ENCODE peak calls at places on chromosomes 7 and 10, in nine cellular contexts. One of them, this sample, is unnamed.

GRCh38 chr10:114043532-114044250 is at the start of gene ADRB1:
- DNase-seq in upper lobe of left lung: peak
- DNase-seq in GDM1: no peak
- DNase-seq in stimulated activated CD8-positive, alpha-beta memory T cell treated with anti-CD3 and anti-CD28 coated beads, Interleukin-15, amount 100 ng/mL, for 4 hours: no peak
- DNase-seq in NAMALWA: no peak
- DNase-seq in H9: peak
- DNase-seq in amniotic epithelial cell: no peak
- DNase-seq in H7: peak
- DNase-seq in NCI-H2081 treated with DMSO at 0.1 percent for 48 hours: peak
- DNase-seq in this sample: peak

GRCh38 chr7:103447073-103447960 is 1.3 kb upstream of the SLC26A5 start:
- DNase-seq in amniotic epithelial cell: peak
- DNase-seq in stimulated activated CD8-positive, alpha-beta memory T cell treated with anti-CD3 and anti-CD28 coated beads, Interleukin-15, amount 100 ng/mL, for 4 hours: no peak
- DNase-seq in H7: peak
- DNase-seq in GDM1: peak
- DNase-seq in H9: peak
- DNase-seq in NAMALWA: peak
- DNase-seq in NCI-H2081 treated with DMSO at 0.1 percent for 48 hours: peak
- DNase-seq in upper lobe of left lung: no peak
- DNase-seq in this sample: peak

GRCh38 chr10:89946106-89946505 is 244.7 kb downstream of the KIF20B start:
- DNase-seq in GDM1: no peak
- DNase-seq in stimulated activated CD8-positive, alpha-beta memory T cell treated with anti-CD3 and anti-CD28 coated beads, Interleukin-15, amount 100 ng/mL, for 4 hours: no peak
- DNase-seq in NAMALWA: peak
- DNase-seq in amniotic epithelial cell: peak
- DNase-seq in H7: no peak
- DNase-seq in upper lobe of left lung: no peak
- DNase-seq in NCI-H2081 treated with DMSO at 0.1 percent for 48 hours: no peak
- DNase-seq in H9: no peak
- DNase-seq in this sample: no peak

GRCh38 chr7:96178581-96178980 is 143.3 kb downstream of the SLC25A13 start:
- DNase-seq in upper lobe of left lung: no peak
- DNase-seq in NCI-H2081 treated with DMSO at 0.1 percent for 48 hours: no peak
- DNase-seq in NAMALWA: no peak
- DNase-seq in H9: no peak
- DNase-seq in amniotic epithelial cell: peak
- DNase-seq in stimulated activated CD8-positive, alpha-beta memory T cell treated with anti-CD3 and anti-CD28 coated beads, Interleukin-15, amount 100 ng/mL, for 4 hours: no peak
- DNase-seq in H7: no peak
- DNase-seq in GDM1: no peak
- DNase-seq in this sample: no peak

GRCh38 chr10:70145166-70145665 is 1.3 kb downstream of the TYSND1 start:
- DNase-seq in H7: no peak
- DNase-seq in GDM1: no peak
- DNase-seq in NAMALWA: no peak
- DNase-seq in amniotic epithelial cell: no peak
- DNase-seq in stimulated activated CD8-positive, alpha-beta memory T cell treated with anti-CD3 and anti-CD28 coated beads, Interleukin-15, amount 100 ng/mL, for 4 hours: no peak
- DNase-seq in upper lobe of left lung: no peak
- DNase-seq in NCI-H2081 treated with DMSO at 0.1 percent for 48 hours: no peak
- DNase-seq in H9: no peak
- DNase-seq in this sample: peak

GRCh38 chr7:101535333-101535732 is 93.8 kb downstream of the MYL10 start:
- DNase-seq in H9: no peak
- DNase-seq in H7: peak
- DNase-seq in upper lobe of left lung: no peak
- DNase-seq in stimulated activated CD8-positive, alpha-beta memory T cell treated with anti-CD3 and anti-CD28 coated beads, Interleukin-15, amount 100 ng/mL, for 4 hours: no peak
- DNase-seq in GDM1: no peak
- DNase-seq in amniotic epithelial cell: no peak
- DNase-seq in NCI-H2081 treated with DMSO at 0.1 percent for 48 hours: no peak
- DNase-seq in NAMALWA: no peak
- DNase-seq in this sample: peak

GRCh38 chr10:90964781-90965462 is 44.0 kb upstream of the ANKRD1 start:
- DNase-seq in NCI-H2081 treated with DMSO at 0.1 percent for 48 hours: no peak
- DNase-seq in amniotic epithelial cell: no peak
- DNase-seq in stimulated activated CD8-positive, alpha-beta memory T cell treated with anti-CD3 and anti-CD28 coated beads, Interleukin-15, amount 100 ng/mL, for 4 hours: no peak
- DNase-seq in GDM1: no peak
- DNase-seq in upper lobe of left lung: no peak
- DNase-seq in NAMALWA: no peak
- DNase-seq in H9: no peak
- DNase-seq in H7: no peak
- DNase-seq in this sample: no peak

GRCh38 chr7:46744957-46745699 is 824.1 kb upstream of the IGFBP3 start:
- DNase-seq in amniotic epithelial cell: peak
- DNase-seq in H9: no peak
- DNase-seq in NAMALWA: no peak
- DNase-seq in H7: no peak
- DNase-seq in NCI-H2081 treated with DMSO at 0.1 percent for 48 hours: no peak
- DNase-seq in stimulated activated CD8-positive, alpha-beta memory T cell treated with anti-CD3 and anti-CD28 coated beads, Interleukin-15, amount 100 ng/mL, for 4 hours: no peak
- DNase-seq in GDM1: no peak
- DNase-seq in upper lobe of left lung: no peak
- DNase-seq in this sample: no peak

GRCh38 chr7:107865956-107866775 is 24.8 kb upstream of the DLD start:
- DNase-seq in H9: no peak
- DNase-seq in amniotic epithelial cell: no peak
- DNase-seq in H7: no peak
- DNase-seq in NCI-H2081 treated with DMSO at 0.1 percent for 48 hours: no peak
- DNase-seq in upper lobe of left lung: no peak
- DNase-seq in stimulated activated CD8-positive, alpha-beta memory T cell treated with anti-CD3 and anti-CD28 coated beads, Interleukin-15, amount 100 ng/mL, for 4 hours: no peak
- DNase-seq in GDM1: no peak
- DNase-seq in NAMALWA: no peak
- DNase-seq in this sample: no peak

GRCh38 chr7:30445770-30446169 is 32.8 kb downstream of the NOD1 start:
- DNase-seq in stimulated activated CD8-positive, alpha-beta memory T cell treated with anti-CD3 and anti-CD28 coated beads, Interleukin-15, amount 100 ng/mL, for 4 hours: peak
- DNase-seq in amniotic epithelial cell: peak
- DNase-seq in NAMALWA: peak
- DNase-seq in GDM1: no peak
- DNase-seq in NCI-H2081 treated with DMSO at 0.1 percent for 48 hours: no peak
- DNase-seq in upper lobe of left lung: no peak
- DNase-seq in H7: peak
- DNase-seq in H9: no peak
- DNase-seq in this sample: peak

GRCh38 chr10:125103466-125104377 is 56.6 kb downstream of the CTBP2 start:
- DNase-seq in amniotic epithelial cell: no peak
- DNase-seq in stimulated activated CD8-positive, alpha-beta memory T cell treated with anti-CD3 and anti-CD28 coated beads, Interleukin-15, amount 100 ng/mL, for 4 hours: no peak
- DNase-seq in H7: no peak
- DNase-seq in NCI-H2081 treated with DMSO at 0.1 percent for 48 hours: no peak
- DNase-seq in upper lobe of left lung: no peak
- DNase-seq in GDM1: no peak
- DNase-seq in NAMALWA: no peak
- DNase-seq in H9: no peak
- DNase-seq in this sample: no peak

GRCh38 chr10:60572511-60573194 is 183.0 kb upstream of the ANK3 start:
- DNase-seq in NCI-H2081 treated with DMSO at 0.1 percent for 48 hours: no peak
- DNase-seq in upper lobe of left lung: no peak
- DNase-seq in stimulated activated CD8-positive, alpha-beta memory T cell treated with anti-CD3 and anti-CD28 coated beads, Interleukin-15, amount 100 ng/mL, for 4 hours: no peak
- DNase-seq in GDM1: no peak
- DNase-seq in H9: peak
- DNase-seq in NAMALWA: peak
- DNase-seq in H7: peak
- DNase-seq in amniotic epithelial cell: peak
- DNase-seq in this sample: peak

GRCh38 chr7:45187946-45188411 is 30.4 kb downstream of the RAMP3 start:
- DNase-seq in stimulated activated CD8-positive, alpha-beta memory T cell treated with anti-CD3 and anti-CD28 coated beads, Interleukin-15, amount 100 ng/mL, for 4 hours: no peak
- DNase-seq in H7: no peak
- DNase-seq in upper lobe of left lung: no peak
- DNase-seq in NAMALWA: no peak
- DNase-seq in NCI-H2081 treated with DMSO at 0.1 percent for 48 hours: no peak
- DNase-seq in GDM1: no peak
- DNase-seq in H9: no peak
- DNase-seq in amniotic epithelial cell: no peak
- DNase-seq in this sample: peak

GRCh38 chr7:20519641-20520040 is 95.8 kb upstream of the ABCB5 start:
- DNase-seq in NAMALWA: no peak
- DNase-seq in H9: no peak
- DNase-seq in upper lobe of left lung: no peak
- DNase-seq in H7: no peak
- DNase-seq in amniotic epithelial cell: no peak
- DNase-seq in NCI-H2081 treated with DMSO at 0.1 percent for 48 hours: no peak
- DNase-seq in GDM1: no peak
- DNase-seq in stimulated activated CD8-positive, alpha-beta memory T cell treated with anti-CD3 and anti-CD28 coated beads, Interleukin-15, amount 100 ng/mL, for 4 hours: no peak
- DNase-seq in this sample: no peak

GRCh38 chr7:101066858-101067227 is 18.4 kb upstream of the TRIM56 start:
- DNase-seq in upper lobe of left lung: no peak
- DNase-seq in GDM1: no peak
- DNase-seq in stimulated activated CD8-positive, alpha-beta memory T cell treated with anti-CD3 and anti-CD28 coated beads, Interleukin-15, amount 100 ng/mL, for 4 hours: no peak
- DNase-seq in amniotic epithelial cell: no peak
- DNase-seq in NAMALWA: no peak
- DNase-seq in H9: no peak
- DNase-seq in H7: no peak
- DNase-seq in NCI-H2081 treated with DMSO at 0.1 percent for 48 hours: no peak
- DNase-seq in this sample: no peak

GRCh38 chr7:99579281-99579955 is 18.6 kb upstream of the TMEM225B start:
- DNase-seq in NCI-H2081 treated with DMSO at 0.1 percent for 48 hours: no peak
- DNase-seq in stimulated activated CD8-positive, alpha-beta memory T cell treated with anti-CD3 and anti-CD28 coated beads, Interleukin-15, amount 100 ng/mL, for 4 hours: no peak
- DNase-seq in H7: no peak
- DNase-seq in GDM1: no peak
- DNase-seq in upper lobe of left lung: no peak
- DNase-seq in NAMALWA: no peak
- DNase-seq in H9: no peak
- DNase-seq in amniotic epithelial cell: no peak
- DNase-seq in this sample: no peak

GRCh38 chr7:132386249-132386681 is 190.0 kb downstream of the PLXNA4 start:
- DNase-seq in NCI-H2081 treated with DMSO at 0.1 percent for 48 hours: peak
- DNase-seq in H9: no peak
- DNase-seq in NAMALWA: no peak
- DNase-seq in amniotic epithelial cell: no peak
- DNase-seq in H7: no peak
- DNase-seq in stimulated activated CD8-positive, alpha-beta memory T cell treated with anti-CD3 and anti-CD28 coated beads, Interleukin-15, amount 100 ng/mL, for 4 hours: no peak
- DNase-seq in GDM1: no peak
- DNase-seq in upper lobe of left lung: no peak
- DNase-seq in this sample: peak

GRCh38 chr7:143027032-143027431 is at the start of gene OR9A2:
- DNase-seq in NCI-H2081 treated with DMSO at 0.1 percent for 48 hours: no peak
- DNase-seq in NAMALWA: no peak
- DNase-seq in H7: no peak
- DNase-seq in upper lobe of left lung: no peak
- DNase-seq in amniotic epithelial cell: no peak
- DNase-seq in H9: no peak
- DNase-seq in stimulated activated CD8-positive, alpha-beta memory T cell treated with anti-CD3 and anti-CD28 coated beads, Interleukin-15, amount 100 ng/mL, for 4 hours: no peak
- DNase-seq in GDM1: no peak
- DNase-seq in this sample: no peak

GRCh38 chr7:73668103-73668937 is 689 bp downstream of the VPS37D start:
- DNase-seq in amniotic epithelial cell: no peak
- DNase-seq in GDM1: no peak
- DNase-seq in H7: peak
- DNase-seq in NCI-H2081 treated with DMSO at 0.1 percent for 48 hours: no peak
- DNase-seq in NAMALWA: peak
- DNase-seq in upper lobe of left lung: no peak
- DNase-seq in stimulated activated CD8-positive, alpha-beta memory T cell treated with anti-CD3 and anti-CD28 coated beads, Interleukin-15, amount 100 ng/mL, for 4 hours: no peak
- DNase-seq in H9: no peak
- DNase-seq in this sample: no peak

GRCh38 chr10:79495306-79495705 is 17.0 kb upstream of the EIF5AL1 start:
- DNase-seq in amniotic epithelial cell: no peak
- DNase-seq in stimulated activated CD8-positive, alpha-beta memory T cell treated with anti-CD3 and anti-CD28 coated beads, Interleukin-15, amount 100 ng/mL, for 4 hours: no peak
- DNase-seq in upper lobe of left lung: no peak
- DNase-seq in H9: no peak
- DNase-seq in H7: no peak
- DNase-seq in NCI-H2081 treated with DMSO at 0.1 percent for 48 hours: no peak
- DNase-seq in GDM1: no peak
- DNase-seq in NAMALWA: no peak
- DNase-seq in this sample: no peak

GRCh38 chr10:324593-324992 is 189.3 kb downstream of the ZMYND11 start:
- DNase-seq in NAMALWA: no peak
- DNase-seq in GDM1: no peak
- DNase-seq in H7: no peak
- DNase-seq in NCI-H2081 treated with DMSO at 0.1 percent for 48 hours: no peak
- DNase-seq in amniotic epithelial cell: no peak
- DNase-seq in H9: no peak
- DNase-seq in upper lobe of left lung: no peak
- DNase-seq in stimulated activated CD8-positive, alpha-beta memory T cell treated with anti-CD3 and anti-CD28 coated beads, Interleukin-15, amount 100 ng/mL, for 4 hours: no peak
- DNase-seq in this sample: no peak

GRCh38 chr10:71257292-71257997 is 45.1 kb downstream of the UNC5B start:
- DNase-seq in H9: no peak
- DNase-seq in H7: no peak
- DNase-seq in upper lobe of left lung: no peak
- DNase-seq in amniotic epithelial cell: no peak
- DNase-seq in NAMALWA: no peak
- DNase-seq in NCI-H2081 treated with DMSO at 0.1 percent for 48 hours: no peak
- DNase-seq in GDM1: no peak
- DNase-seq in stimulated activated CD8-positive, alpha-beta memory T cell treated with anti-CD3 and anti-CD28 coated beads, Interleukin-15, amount 100 ng/mL, for 4 hours: no peak
- DNase-seq in this sample: no peak

GRCh38 chr7:107164092-107164491 is 4.7 kb upstream of the HBP1 start:
- DNase-seq in H7: no peak
- DNase-seq in GDM1: no peak
- DNase-seq in NAMALWA: no peak
- DNase-seq in upper lobe of left lung: no peak
- DNase-seq in NCI-H2081 treated with DMSO at 0.1 percent for 48 hours: no peak
- DNase-seq in H9: no peak
- DNase-seq in stimulated activated CD8-positive, alpha-beta memory T cell treated with anti-CD3 and anti-CD28 coated beads, Interleukin-15, amount 100 ng/mL, for 4 hours: no peak
- DNase-seq in amniotic epithelial cell: no peak
- DNase-seq in this sample: no peak

GRCh38 chr10:104393387-104393786 is 39.8 kb downstream of the CFAP58 start:
- DNase-seq in NCI-H2081 treated with DMSO at 0.1 percent for 48 hours: no peak
- DNase-seq in NAMALWA: no peak
- DNase-seq in GDM1: no peak
- DNase-seq in upper lobe of left lung: no peak
- DNase-seq in H9: no peak
- DNase-seq in H7: no peak
- DNase-seq in amniotic epithelial cell: no peak
- DNase-seq in stimulated activated CD8-positive, alpha-beta memory T cell treated with anti-CD3 and anti-CD28 coated beads, Interleukin-15, amount 100 ng/mL, for 4 hours: no peak
- DNase-seq in this sample: no peak